ENCODE peak calls at places on chromosomes 16 and 17, in ten cellular contexts. Q is CD8-positive, alpha-beta T cell; V is body of pancreas; M is HCT116; O is kidney epithelial cell; D is A549; Y is kidney; P is cardiac muscle cell; W is activated CD8-positive, alpha-beta T cell treated with anti-CD3 and anti-CD28 coated beads for 36 hours; E is heart right ventricle. A is an unnamed sample.

GRCh38 chr17:78179372-78179771 is 7.5 kb downstream of the TK1 start:
- DNase-seq in Q (no peak), V (no peak), M (no peak), O (no peak), D (no peak), Y (peak), P (no peak), W (no peak), E (no peak), A (no peak)

GRCh38 chr17:67056746-67057490 is 12.6 kb downstream of the CACNG1 start:
- DNase-seq in Q (no peak), V (no peak), M (no peak), O (no peak), D (no peak), Y (no peak), P (no peak), W (no peak), E (no peak), A (no peak)

GRCh38 chr17:77591231-77591785 is 367.2 kb upstream of the TNRC6C start:
- DNase-seq in Q (no peak), V (no peak), M (no peak), O (no peak), D (no peak), Y (no peak), P (no peak), W (no peak), E (no peak), A (no peak)

GRCh38 chr17:38748329-38749221 is at the start of gene PCGF2:
- DNase-seq in Q (no peak), V (peak), M (peak), O (peak), D (peak), Y (peak), P (peak), W (peak), E (peak), A (peak)

GRCh38 chr16:57038151-57038550 is 48.8 kb downstream of the NLRC5 start:
- DNase-seq in Q (no peak), V (no peak), M (no peak), O (no peak), D (no peak), Y (no peak), P (no peak), W (no peak), E (no peak), A (no peak)

GRCh38 chr17:79183221-79184158 is 108.9 kb downstream of the ENGASE start:
- DNase-seq in Q (no peak), V (no peak), M (no peak), O (no peak), D (peak), Y (peak), P (peak), W (peak), E (no peak), A (peak)

GRCh38 chr17:17819561-17819995 is 17.2 kb downstream of the SREBF1 start:
- DNase-seq in Q (peak), V (peak), M (no peak), O (peak), D (peak), Y (no peak), P (no peak), W (peak), E (no peak), A (no peak)

GRCh38 chr16:78551487-78552085 is 452.1 kb downstream of the WWOX start:
- DNase-seq in Q (no peak), V (no peak), M (no peak), O (no peak), D (no peak), Y (no peak), P (no peak), W (no peak), E (no peak), A (no peak)

GRCh38 chr17:47704116-47704515 is 10.2 kb downstream of the TBKBP1 start:
- DNase-seq in Q (no peak), V (no peak), M (no peak), O (no peak), D (no peak), Y (peak), P (no peak), W (peak), E (no peak), A (no peak)

GRCh38 chr17:37676115-37676925 is 33.1 kb upstream of the DDX52 start:
- DNase-seq in Q (no peak), V (no peak), M (no peak), O (peak), D (no peak), Y (no peak), P (no peak), W (no peak), E (no peak), A (no peak)

GRCh38 chr17:41464173-41464572 is 3.0 kb downstream of the KRT32 start:
- DNase-seq in Q (no peak), V (no peak), M (no peak), O (no peak), D (no peak), Y (no peak), P (no peak), W (no peak), E (no peak), A (no peak)

GRCh38 chr16:49701867-49702494 is 153.9 kb downstream of the ZNF423 start:
- DNase-seq in Q (no peak), V (peak), M (no peak), O (no peak), D (no peak), Y (no peak), P (peak), W (no peak), E (peak), A (peak)

GRCh38 chr17:65745241-65745640 is 183.8 kb upstream of the AXIN2 start:
- DNase-seq in Q (no peak), V (no peak), M (no peak), O (no peak), D (no peak), Y (no peak), P (no peak), W (no peak), E (no peak), A (no peak)
- TF ChIP-seq CTCF in Q (no peak), V (no peak), M (no peak), O (no peak), D (no peak), Y (no peak), P (no peak), W (no peak), E (no peak), A (no peak)

GRCh38 chr16:68590201-68590994 is 51.3 kb downstream of the ZFP90 start:
- DNase-seq in Q (peak), V (peak), M (peak), O (no peak), D (peak), Y (peak), P (peak), W (peak), E (no peak), A (peak)
- TF ChIP-seq CTCF in Q (peak), V (peak), M (peak), O (peak), D (peak), Y (peak), P (peak), W (peak), E (peak), A (peak)

GRCh38 chr17:9324864-9325263 is 250.8 kb downstream of the STX8 start:
- DNase-seq in Q (no peak), V (peak), M (no peak), O (no peak), D (no peak), Y (no peak), P (no peak), W (no peak), E (no peak), A (no peak)

GRCh38 chr17:9321862-9322261 is 253.8 kb downstream of the STX8 start:
- DNase-seq in Q (no peak), V (no peak), M (no peak), O (no peak), D (no peak), Y (no peak), P (no peak), W (no peak), E (no peak), A (no peak)

DNA sequence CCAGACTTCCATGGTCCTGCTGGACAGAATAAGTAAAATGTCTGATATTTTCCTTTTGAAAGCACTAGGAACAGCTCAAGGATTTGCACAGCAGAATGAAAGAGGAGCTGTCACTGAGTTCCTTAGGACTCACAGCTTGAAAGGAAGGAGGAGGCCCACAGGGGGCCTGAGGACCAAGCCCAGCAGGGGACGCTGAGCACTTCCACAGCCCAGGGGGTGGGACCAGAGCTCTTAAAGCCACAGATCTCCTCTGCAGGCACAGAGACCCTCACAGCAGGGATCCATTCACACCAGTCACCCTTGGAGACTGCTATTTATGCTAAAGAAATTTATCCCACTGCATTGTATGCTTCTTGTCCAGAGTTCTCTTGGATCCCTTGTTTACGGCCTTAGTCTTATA is 253.3 kb downstream of the STX8 start:
- DNase-seq in Q (no peak), V (no peak), M (no peak), O (no peak), D (no peak), Y (no peak), P (peak), W (no peak), E (no peak), A (peak)
- TF ChIP-seq CTCF in Q (no peak), V (no peak), M (no peak), O (no peak), D (no peak), Y (no peak), P (no peak), W (no peak), E (no peak), A (no peak)

GRCh38 chr17:73092518-73093135 is at the start of gene SLC39A11:
- DNase-seq in Q (peak), V (peak), M (peak), O (peak), D (peak), Y (peak), P (peak), W (peak), E (peak), A (peak)
- TF ChIP-seq CTCF in Q (no peak), V (no peak), M (no peak), O (no peak), D (no peak), Y (no peak), P (no peak), W (no peak), E (no peak), A (peak)

GRCh38 chr16:87369796-87370719 is 13.5 kb downstream of the FBXO31 start:
- DNase-seq in Q (no peak), V (no peak), M (no peak), O (no peak), D (no peak), Y (no peak), P (no peak), W (no peak), E (no peak), A (no peak)
- TF ChIP-seq CTCF in Q (no peak), V (no peak), M (no peak), O (no peak), D (no peak), Y (no peak), P (no peak), W (no peak), E (no peak), A (no peak)

DNA sequence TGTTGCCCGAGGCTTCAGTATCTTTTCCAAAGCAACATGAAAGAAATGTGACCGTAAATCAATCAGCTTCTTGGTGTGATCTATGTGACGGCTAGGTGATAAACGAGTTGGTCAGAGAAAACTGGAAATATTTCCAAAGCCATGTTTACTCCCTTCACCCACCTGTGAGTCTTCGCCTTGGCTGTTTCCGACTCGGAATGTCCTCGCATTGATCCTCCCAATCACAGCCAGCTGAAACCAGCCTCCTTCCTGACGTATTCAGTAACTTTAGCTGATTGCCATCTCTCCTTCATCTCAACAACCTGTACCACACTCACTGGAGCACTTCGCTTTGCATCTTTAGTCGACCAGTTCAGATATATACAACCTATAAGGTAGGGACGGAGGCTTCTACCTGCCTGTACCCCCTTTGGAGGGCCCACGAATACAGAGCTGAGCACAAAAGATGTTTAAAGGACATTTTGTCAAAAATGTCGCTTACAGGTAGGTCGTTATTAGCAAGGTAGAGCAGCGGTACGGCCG is 705 bp downstream of the KRABD2 start:
- DNase-seq in Q (no peak), V (no peak), M (no peak), O (no peak), D (no peak), Y (no peak), P (no peak), W (no peak), E (no peak), A (no peak)
- TF ChIP-seq CTCF in Q (no peak), V (no peak), M (no peak), O (no peak), D (no peak), Y (no peak), P (no peak), W (no peak), E (no peak), A (no peak)

DNA sequence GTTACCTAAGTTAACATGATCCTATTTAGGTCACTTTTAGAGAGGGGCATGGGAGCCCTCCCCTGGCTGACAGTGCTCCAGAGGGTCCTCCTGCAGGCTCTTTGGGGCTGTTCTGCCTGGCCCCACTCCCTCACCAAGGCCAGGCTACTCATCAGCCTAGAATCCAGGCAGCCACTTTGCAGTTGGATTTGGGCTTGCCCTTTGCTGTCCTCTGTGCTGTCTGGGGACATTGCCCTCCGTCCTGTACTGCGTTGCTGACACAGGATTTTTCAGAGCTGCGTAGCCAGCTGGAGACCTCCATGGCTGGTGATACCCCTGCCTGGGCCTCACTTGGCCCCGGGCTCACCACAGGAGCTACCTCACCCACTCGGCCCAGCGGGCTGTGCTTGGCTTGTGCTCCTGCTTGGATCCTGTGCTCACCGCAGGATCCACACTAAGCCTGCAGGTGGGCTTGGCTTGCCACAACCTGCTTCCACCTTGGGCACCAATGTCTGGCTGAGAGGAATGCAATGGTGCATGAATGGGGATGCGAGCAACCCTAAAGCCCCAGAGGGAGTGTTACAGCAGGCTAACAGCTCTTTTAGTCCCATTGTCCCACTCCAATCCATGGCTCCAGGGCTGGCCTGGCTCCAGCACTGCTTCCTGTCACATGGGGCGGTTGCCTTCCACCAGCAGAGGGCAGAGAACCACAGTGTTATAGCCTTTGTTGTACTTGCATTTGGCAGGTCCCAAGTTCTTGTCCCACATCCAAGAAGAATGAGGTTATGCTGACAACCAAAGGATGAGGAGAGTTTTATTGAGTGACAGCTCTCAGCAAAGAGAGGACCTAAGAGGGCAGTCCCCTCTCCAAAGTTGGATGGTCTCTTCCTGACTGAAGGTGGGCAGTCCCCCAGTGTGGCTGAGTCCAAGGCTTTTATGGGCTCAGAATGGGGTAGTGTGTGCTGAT is 21.5 kb downstream of the CCL4 start:
- DNase-seq in Q (no peak), V (no peak), M (peak), O (no peak), D (no peak), Y (no peak), P (no peak), W (no peak), E (no peak), A (no peak)
- TF ChIP-seq CTCF in Q (no peak), V (no peak), M (peak), O (no peak), D (no peak), Y (no peak), P (no peak), W (no peak), E (no peak), A (peak)